ENCODE peak calls at places on chromosome 11, in six cellular contexts. R is tibial nerve, N is brain microvascular endothelial cell, Q is colonic mucosa, I is left lung, V is neural progenitor cell. M is an unnamed sample. For H3K27me3, the result is how much of the 10 kb centered on the place peaks cover.

GRCh38 chr11:120028181-120028935 is 109.6 kb downstream of the TRIM29 start:
- DNase-seq in R (no peak), N (no peak), Q (no peak), I (no peak), V (no peak), M (no peak)

GRCh38 chr11:94638278-94638901 is 71.2 kb downstream of the PIWIL4 start:
- DNase-seq in R (no peak), N (no peak), Q (no peak), I (no peak), V (no peak), M (no peak)

GRCh38 chr11:109939176-109939810 is 153.9 kb upstream of the ZC3H12C start:
- DNase-seq in R (peak), N (peak), Q (peak), I (no peak), V (peak), M (no peak)

GRCh38 chr11:37557990-37558389 is 960.0 kb upstream of the RAG2 start:
- DNase-seq in R (no peak), N (no peak), Q (no peak), I (no peak), V (no peak), M (no peak)

GRCh38 chr11:9260182-9261146 is 4.7 kb downstream of the DENND5A start:
- DNase-seq in R (no peak), N (no peak), Q (no peak), I (no peak), V (no peak), M (no peak)

GRCh38 chr11:116694017-116694725 is 78.6 kb downstream of the BUD13 start:
- DNase-seq in R (no peak), N (no peak), Q (no peak), I (no peak), V (no peak), M (no peak)

GRCh38 chr11:68298659-68299516 is 13.5 kb upstream of the LRP5 start:
- DNase-seq in R (no peak), N (no peak), Q (peak), I (no peak), V (no peak), M (no peak)

GRCh38 chr11:97361812-97362378 is 972.1 kb downstream of the JRKL start:
- DNase-seq in R (no peak), N (peak), Q (no peak), I (no peak), V (no peak), M (no peak)

GRCh38 chr11:19935507-19935906 is 222.9 kb downstream of the NAV2 start:
- DNase-seq in R (no peak), N (peak), Q (no peak), I (no peak), V (peak), M (no peak)

GRCh38 chr11:111417766-111418435 is 38.8 kb upstream of the POU2AF1 start:
- DNase-seq in R (peak), N (peak), Q (peak), I (no peak), V (no peak), M (no peak)

GRCh38 chr11:133021503-133021902 is 510.8 kb downstream of the OPCML start:
- DNase-seq in R (no peak), N (no peak), Q (no peak), I (no peak), V (no peak), M (no peak)

GRCh38 chr11:44416776-44417175 is 106.8 kb upstream of the ALX4 start:
- DNase-seq in R (no peak), N (no peak), Q (no peak), I (no peak), V (no peak), M (no peak)

GRCh38 chr11:3604169-3604568 is 37.6 kb downstream of the ART5 start:
- DNase-seq in R (no peak), N (no peak), Q (no peak), I (no peak), V (no peak), M (no peak)

GRCh38 chr11:132685174-132685611 is 847.1 kb downstream of the OPCML start:
- DNase-seq in R (no peak), N (peak), Q (no peak), I (no peak), V (no peak), M (no peak)

GRCh38 chr11:123525511-123525918 is 95.4 kb downstream of the GRAMD1B start:
- DNase-seq in R (no peak), N (no peak), Q (no peak), I (no peak), V (peak), M (no peak)

GRCh38 chr11:84319853-84320252 is 1033.7 kb upstream of the CCDC90B start:
- DNase-seq in R (no peak), N (no peak), Q (no peak), I (no peak), V (no peak), M (no peak)

GRCh38 chr11:33310720-33311500 is 53.7 kb downstream of the HIPK3 start:
- DNase-seq in R (no peak), N (peak), Q (no peak), I (no peak), V (peak), M (no peak)

GRCh38 chr11:103542851-103543250 is 433.6 kb downstream of the DYNC2H1 start:
- DNase-seq in R (no peak), N (no peak), Q (no peak), I (no peak), V (no peak), M (no peak)

GRCh38 chr11:115518983-115519382 is 14.8 kb upstream of the CADM1 start:
- DNase-seq in R (no peak), N (no peak), Q (no peak), I (no peak), V (no peak), M (no peak)

GRCh38 chr11:108929241-108929640 is 264.4 kb downstream of the DDX10 start:
- DNase-seq in R (no peak), N (peak), Q (no peak), I (no peak), V (no peak), M (no peak)

GRCh38 chr11:64448599-64449380 is 89.8 kb downstream of the RPS6KA4 start:
- DNase-seq in R (peak), N (peak), Q (peak), I (peak), V (peak), M (peak)

GRCh38 chr11:62542111-62542745 is 4.4 kb downstream of the AHNAK start:
- DNase-seq in R (no peak), N (no peak), Q (peak), I (no peak), V (no peak), M (no peak)

GRCh38 chr11:134372961-134373360 is 39.1 kb downstream of the B3GAT1 start:
- DNase-seq in R (no peak), N (no peak), Q (no peak), I (no peak), V (peak), M (no peak)

GRCh38 chr11:96188625-96189006 is 154.4 kb downstream of the MAML2 start:
- DNase-seq in R (no peak), N (peak), Q (no peak), I (no peak), V (no peak), M (no peak)

GRCh38 chr11:31956310-31956709 is 134.6 kb upstream of the RCN1 start:
- DNase-seq in R (no peak), N (peak), Q (no peak), I (no peak), V (no peak), M (no peak)

GRCh38 chr11:76830639-76831312 is 29.9 kb upstream of the ACER3 start:
- DNase-seq in R (no peak), N (peak), Q (peak), I (no peak), V (no peak), M (no peak)

GRCh38 chr11:126739499-126740145 is 260.9 kb downstream of the KIRREL3 start:
- DNase-seq in R (no peak), N (no peak), Q (no peak), I (no peak), V (no peak), M (no peak)

GRCh38 chr11:100908746-100909145 is 220.9 kb downstream of the PGR start:
- DNase-seq in R (no peak), N (peak), Q (no peak), I (no peak), V (no peak), M (no peak)

GRCh38 chr11:63549411-63549810 is 12.8 kb downstream of the PLAAT4 start:
- DNase-seq in R (no peak), N (no peak), Q (peak), I (no peak), V (no peak), M (no peak)

GRCh38 chr11:114377612-114378267 is 22.6 kb downstream of the C11orf71 start:
- DNase-seq in R (no peak), N (peak), Q (no peak), I (no peak), V (no peak), M (no peak)

GRCh38 chr11:76194872-76195668 is 11.2 kb downstream of the WNT11 start:
- DNase-seq in R (no peak), N (no peak), Q (no peak), I (no peak), V (no peak), M (no peak)

GRCh38 chr11:119897046-119897440 is 168.0 kb upstream of the NECTIN1 start:
- DNase-seq in R (no peak), N (no peak), Q (no peak), I (no peak), V (no peak), M (no peak)

GRCh38 chr11:79237676-79238075 is 203.2 kb downstream of the TENM4 start:
- DNase-seq in R (no peak), N (peak), Q (no peak), I (no peak), V (no peak), M (no peak)

GRCh38 chr11:93844568-93844967 is 5.8 kb downstream of the VSTM5 start:
- DNase-seq in R (no peak), N (no peak), Q (no peak), I (no peak), V (no peak), M (no peak)

GRCh38 chr11:63729326-63729725 is 39.2 kb downstream of the ZFTA start:
- DNase-seq in R (no peak), N (no peak), Q (no peak), I (no peak), V (no peak), M (no peak)

GRCh38 chr11:124971810-124972209 is 17.8 kb downstream of the CCDC15 start:
- DNase-seq in R (no peak), N (no peak), Q (no peak), I (no peak), V (no peak), M (no peak)

GRCh38 chr11:124970925-124971324 is 16.9 kb downstream of the CCDC15 start:
- DNase-seq in R (no peak), N (peak), Q (no peak), I (no peak), V (peak), M (no peak)
- H3K4me3 ChIP-seq in R (no peak), N (no peak), Q (no peak), I (no peak), V (no peak), M (no peak)

GRCh38 chr11:27968461-27968860 is 139.5 kb downstream of the KIF18A start:
- DNase-seq in R (no peak), N (no peak), Q (no peak), I (no peak), V (no peak), M (no peak)
- H3K27me3 ChIP-seq in R (under half), N (under half), Q (under half), I (under half), V (under half), M (under half)

GRCh38 chr11:6497069-6497839 is at the start of gene DNHD1:
- DNase-seq in R (no peak), N (no peak), Q (no peak), I (no peak), V (peak), M (no peak)
- H3K4me3 ChIP-seq in R (no peak), N (no peak), Q (no peak), I (no peak), V (no peak), M (peak)

GRCh38 chr11:17694711-17695110 is 24.7 kb upstream of the MYOD1 start:
- DNase-seq in R (no peak), N (no peak), Q (no peak), I (no peak), V (no peak), M (no peak)

GRCh38 chr11:17693531-17693930 is 25.8 kb upstream of the MYOD1 start:
- DNase-seq in R (no peak), N (no peak), Q (no peak), I (no peak), V (no peak), M (no peak)

GRCh38 chr11:17692006-17692405 is 27.4 kb upstream of the MYOD1 start:
- DNase-seq in R (no peak), N (no peak), Q (no peak), I (no peak), V (no peak), M (no peak)

GRCh38 chr11:17692931-17693330 is 26.4 kb upstream of the MYOD1 start:
- DNase-seq in R (no peak), N (no peak), Q (no peak), I (no peak), V (no peak), M (no peak)

GRCh38 chr11:17691550-17691949 is 27.8 kb upstream of the MYOD1 start:
- DNase-seq in R (no peak), N (no peak), Q (no peak), I (no peak), V (no peak), M (no peak)
- H3K27me3 ChIP-seq in R (under half), N (under half), Q (under half), I (under half), V (half or more), M (under half)

GRCh38 chr11:73085189-73085875 is 56.8 kb downstream of the FCHSD2 start:
- DNase-seq in R (no peak), N (no peak), Q (no peak), I (no peak), V (no peak), M (no peak)

DNA sequence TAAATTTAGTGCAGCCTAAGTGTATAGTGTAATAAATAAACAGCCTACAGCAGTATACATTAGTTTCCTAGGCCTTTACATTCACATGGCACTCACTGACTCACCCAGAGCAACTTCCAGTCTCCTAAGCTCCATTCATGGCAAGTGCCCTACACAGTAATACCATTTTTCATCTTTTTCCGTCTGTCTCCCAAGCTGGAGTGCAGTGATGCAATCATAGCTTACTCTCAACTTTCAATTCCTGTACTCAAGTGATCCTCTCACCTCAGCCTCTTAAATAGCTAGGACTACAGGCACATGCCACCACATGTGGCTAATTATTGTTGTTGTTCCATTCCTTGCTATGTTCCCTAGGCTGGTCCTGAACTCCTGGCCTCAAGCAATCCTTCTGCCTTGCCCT is 54.4 kb downstream of the FCHSD2 start:
- DNase-seq in R (no peak), N (no peak), Q (no peak), I (no peak), V (no peak), M (no peak)
- H3K4me3 ChIP-seq in R (no peak), N (no peak), Q (no peak), I (no peak), V (no peak), M (no peak)

GRCh38 chr11:1728931-1729691 is 21.3 kb downstream of the IFITM10 start:
- DNase-seq in R (no peak), N (no peak), Q (no peak), I (peak), V (no peak), M (no peak)
- H3K27me3 ChIP-seq in R (half or more), N (under half), Q (under half), I (under half), V (half or more), M (half or more)

DNA sequence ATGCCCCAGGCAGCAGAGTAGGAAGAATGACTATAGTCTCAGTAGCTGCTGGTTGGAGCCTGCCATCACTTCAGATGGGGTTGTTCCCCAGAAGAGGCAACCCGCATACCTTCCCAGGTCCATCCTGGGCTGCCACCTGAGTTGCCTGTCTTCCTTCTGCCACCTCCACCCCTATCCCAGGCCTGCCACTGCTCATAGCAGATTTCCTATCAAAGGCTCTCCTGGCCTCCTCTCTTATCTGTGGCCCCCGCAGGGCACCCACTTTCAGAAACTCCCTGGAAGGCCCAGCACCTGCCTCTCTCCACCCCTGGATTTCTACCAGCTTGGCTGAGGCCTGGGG is 648 bp upstream of the NR1H3 start:
- DNase-seq in R (no peak), N (no peak), Q (no peak), I (no peak), V (no peak), M (no peak)
- H3K4me3 ChIP-seq in R (peak), N (peak), Q (no peak), I (peak), V (peak), M (peak)

GRCh38 chr11:124757320-124757719 is 4.8 kb downstream of the ESAM start:
- DNase-seq in R (no peak), N (no peak), Q (no peak), I (no peak), V (no peak), M (no peak)
- H3K27me3 ChIP-seq in R (half or more), N (under half), Q (under half), I (under half), V (half or more), M (under half)